ENCODE peak calls at places on chromosome 18, in four cellular contexts. T is PC-3, M is mammary epithelial cell, G is colonic mucosa. W is an unnamed sample.
A peak's percentile ranks its signal among the peaks of the same experiment; 100 is the strongest.

GRCh38 chr18:54215069-54215468 is 9.4 kb downstream of the MBD2 start:
- DNase-seq in T (no peak), M (peak; percentile 17), G (no peak), W (peak; percentile 63)

GRCh38 chr18:67517224-67517765 is 775 bp upstream of the DSEL start:
- DNase-seq in T (no peak), M (no peak), G (no peak), W (no peak)

GRCh38 chr18:74803117-74803516 is 205.4 kb downstream of the ZNF407 start:
- DNase-seq in T (no peak), M (no peak), G (no peak), W (no peak)

GRCh38 chr18:9508446-9509025 is 33.2 kb downstream of the RALBP1 start:
- DNase-seq in T (no peak), M (no peak), G (no peak), W (no peak)

GRCh38 chr18:71837560-71837959 is 706.6 kb downstream of the CBLN2 start:
- DNase-seq in T (no peak), M (no peak), G (no peak), W (no peak)

GRCh38 chr18:75111673-75112485 is 97.1 kb downstream of the PTGR3 start:
- DNase-seq in T (peak; percentile 45), M (peak; percentile 19), G (no peak), W (no peak)

GRCh38 chr18:79866889-79867574 is 69.3 kb downstream of the KCNG2 start:
- DNase-seq in T (peak; percentile 71), M (peak; percentile 7), G (no peak), W (no peak)

GRCh38 chr18:40789286-40789685 is 1165.7 kb upstream of the PIK3C3 start:
- DNase-seq in T (peak; percentile 2), M (peak; percentile 26), G (no peak), W (no peak)

GRCh38 chr18:63730788-63731187 is 28.0 kb downstream of the SERPINB11 start:
- DNase-seq in T (peak; percentile 74), M (peak; percentile 74), G (no peak), W (no peak)

GRCh38 chr18:8948471-8949149 is 153.9 kb upstream of the NDUFV2 start:
- DNase-seq in T (peak; percentile 93), M (peak; percentile 88), G (no peak), W (peak; percentile 75)

GRCh38 chr18:49878996-49879585 is 65.8 kb upstream of the ACAA2 start:
- DNase-seq in T (no peak), M (no peak), G (no peak), W (no peak)

GRCh38 chr18:10713400-10713799 is 187.6 kb downstream of the NAPG start:
- DNase-seq in T (no peak), M (no peak), G (no peak), W (no peak)

GRCh38 chr18:54020346-54020745 is 204.1 kb downstream of the MBD2 start:
- DNase-seq in T (no peak), M (no peak), G (no peak), W (peak; percentile 75)

GRCh38 chr18:7812431-7813063 is 245.4 kb downstream of the PTPRM start:
- DNase-seq in T (peak; percentile 67), M (peak; percentile 47), G (no peak), W (peak; percentile 77)

GRCh38 chr18:23058746-23059440 is 76.4 kb upstream of the CABLES1 start:
- DNase-seq in T (no peak), M (no peak), G (no peak), W (no peak)

GRCh38 chr18:427005-427404 is 73.5 kb downstream of the COLEC12 start:
- DNase-seq in T (no peak), M (no peak), G (no peak), W (peak; percentile 49)

GRCh38 chr18:57431512-57432080 is 3.6 kb upstream of the ONECUT2 start:
- DNase-seq in T (no peak), M (no peak), G (no peak), W (no peak)

GRCh38 chr18:67519582-67519981 is 3.1 kb upstream of the DSEL start:
- DNase-seq in T (peak; percentile 20), M (no peak), G (no peak), W (peak; percentile 88)

GRCh38 chr18:6938003-6938402 is 179.6 kb downstream of the LAMA1 start:
- DNase-seq in T (no peak), M (no peak), G (no peak), W (no peak)

GRCh38 chr18:21652073-21652472 is 40.0 kb downstream of the SNRPD1 start:
- DNase-seq in T (no peak), M (no peak), G (no peak), W (no peak)

GRCh38 chr18:8661754-8662573 is 43.4 kb upstream of the MTCL1 start:
- DNase-seq in T (peak; percentile 53), M (peak; percentile 36), G (peak; percentile 40), W (no peak)

GRCh38 chr18:8426401-8426800 is 182.8 kb upstream of the RAB12 start:
- DNase-seq in T (no peak), M (no peak), G (peak; percentile 22), W (no peak)

GRCh38 chr18:46736136-46736535 is 20.7 kb downstream of the ST8SIA5 start:
- DNase-seq in T (no peak), M (no peak), G (no peak), W (no peak)

GRCh38 chr18:69387181-69387580 is 13.5 kb upstream of the DOK6 start:
- DNase-seq in T (no peak), M (no peak), G (no peak), W (no peak)

GRCh38 chr18:63073481-63073880 is 246.1 kb downstream of the BCL2 start:
- DNase-seq in T (peak; percentile 54), M (no peak), G (no peak), W (no peak)

GRCh38 chr18:6132751-6133368 is 237.5 kb upstream of the TMEM200C start:
- DNase-seq in T (no peak), M (no peak), G (no peak), W (no peak)

GRCh38 chr18:28778706-28779105 is 601.8 kb upstream of the CDH2 start:
- DNase-seq in T (no peak), M (no peak), G (no peak), W (no peak)

GRCh38 chr18:69935319-69936190 is 12.1 kb downstream of the CD226 start:
- DNase-seq in T (no peak), M (peak; percentile 58), G (no peak), W (no peak)

GRCh38 chr18:74609535-74609934 is 11.9 kb downstream of the ZNF407 start:
- DNase-seq in T (peak; percentile 30), M (peak; percentile 64), G (no peak), W (no peak)

GRCh38 chr18:75205760-75206109 is 3.2 kb downstream of the PTGR3 start:
- DNase-seq in T (no peak), M (no peak), G (no peak), W (peak; percentile 58)

GRCh38 chr18:76384861-76385680 is 110.0 kb downstream of the ZNF516 start:
- DNase-seq in T (no peak), M (no peak), G (no peak), W (no peak)

GRCh38 chr18:56152547-56152946 is 485.8 kb downstream of the TXNL1 start:
- DNase-seq in T (no peak), M (no peak), G (no peak), W (no peak)

GRCh38 chr18:63197246-63197791 is 122.2 kb downstream of the BCL2 start:
- DNase-seq in T (no peak), M (no peak), G (no peak), W (no peak)

GRCh38 chr18:65750421-65751144 is at the start of gene CDH7:
- DNase-seq in T (peak; percentile 60), M (no peak), G (no peak), W (no peak)

GRCh38 chr18:65752625-65753325 is 2.0 kb downstream of the CDH7 start:
- DNase-seq in T (no peak), M (no peak), G (no peak), W (no peak)

GRCh38 chr18:65753520-65753919 is 2.7 kb downstream of the CDH7 start:
- DNase-seq in T (peak; percentile 76), M (no peak), G (peak; percentile 23), W (no peak)

GRCh38 chr18:65749881-65750280 is 931 bp upstream of the CDH7 start:
- DNase-seq in T (no peak), M (no peak), G (no peak), W (no peak)

GRCh38 chr18:65751145-65752085 is 603 bp downstream of the CDH7 start:
- DNase-seq in T (no peak), M (no peak), G (no peak), W (no peak)
- H3K9ac ChIP-seq in T (peak overlapping the region; percentile 48), M (no peak overlapping the region), G (no peak overlapping the region), W (no peak overlapping the region)

DNA sequence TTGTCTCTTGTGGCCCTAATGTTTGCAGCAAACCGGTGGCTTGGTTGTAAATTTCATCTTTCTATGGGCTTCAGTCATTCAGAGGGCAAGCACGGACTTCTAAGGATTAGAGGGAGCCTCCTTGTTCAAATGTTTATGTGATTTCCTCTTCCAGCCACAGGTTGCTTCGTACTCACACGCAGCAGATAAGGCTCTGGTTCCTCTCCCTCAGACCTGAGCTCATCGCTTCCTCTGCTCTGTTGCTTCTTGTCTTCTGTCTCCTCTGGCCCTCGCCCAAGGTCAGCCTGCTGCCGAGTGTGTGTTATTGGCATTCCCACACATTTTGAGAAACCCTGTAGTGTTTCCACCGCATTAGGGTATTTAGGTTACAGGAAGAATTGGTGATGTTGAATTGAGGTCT is 44.0 kb downstream of the MYL12B start:
- DNase-seq in T (no peak), M (peak; percentile 80), G (no peak), W (peak; percentile 7)
- H3K4me3 ChIP-seq in T (no peak overlapping the region), M (peak overlapping the region; percentile 4), G (no peak overlapping the region), W (no peak overlapping the region)

GRCh38 chr18:32036506-32037210 is 18.0 kb downstream of the RNF125 start:
- DNase-seq in T (no peak), M (no peak), G (no peak), W (no peak)

GRCh38 chr18:32037616-32038015 is 19.0 kb downstream of the RNF125 start:
- DNase-seq in T (no peak), M (no peak), G (no peak), W (no peak)

GRCh38 chr18:32040936-32041335 is 22.3 kb downstream of the RNF125 start:
- DNase-seq in T (no peak), M (peak; percentile 2), G (no peak), W (no peak)

DNA sequence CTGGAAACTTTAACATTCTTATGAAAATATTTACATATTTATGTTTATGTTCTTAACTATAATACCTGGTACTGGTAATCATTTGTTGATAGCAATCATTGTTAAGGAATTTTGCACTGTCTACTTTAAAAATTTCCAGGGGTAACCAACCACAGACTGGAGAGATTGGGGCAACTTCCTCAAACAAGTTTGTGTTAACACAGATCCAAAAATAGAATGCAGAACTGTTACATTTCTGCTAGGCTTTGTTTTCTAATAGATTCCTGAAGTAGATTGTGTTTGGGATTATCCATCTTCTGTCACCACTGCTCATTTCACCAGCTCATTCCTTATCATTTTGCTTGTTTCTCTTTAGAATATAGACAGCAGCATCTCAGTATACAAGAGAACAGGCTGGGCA is 23.7 kb downstream of the RNF125 start:
- DNase-seq in T (no peak), M (no peak), G (no peak), W (no peak)
- H3K9ac ChIP-seq in T (no peak overlapping the region), M (no peak overlapping the region), G (no peak overlapping the region), W (no peak overlapping the region)

DNA sequence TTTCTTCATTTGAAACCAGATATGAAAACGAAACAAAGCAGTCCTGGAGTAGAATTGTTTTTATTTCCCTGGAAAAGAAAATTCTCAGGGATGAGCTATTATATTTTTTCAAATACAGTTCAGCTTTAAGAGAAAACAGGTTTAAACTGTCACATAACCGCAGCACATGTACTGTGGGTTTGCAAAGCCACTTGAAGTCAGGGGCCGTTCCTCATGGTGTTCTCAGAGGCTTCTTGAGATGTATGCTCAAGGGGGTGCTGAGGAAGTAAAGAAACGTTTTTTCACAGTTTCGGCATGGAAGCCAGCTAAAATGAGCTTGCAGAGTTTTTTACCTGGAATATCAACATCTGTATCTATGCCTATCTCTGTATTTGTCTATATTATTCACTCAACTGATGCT is 225.2 kb downstream of the MC4R start:
- DNase-seq in T (no peak), M (no peak), G (no peak), W (no peak)
- H3K4me3 ChIP-seq in T (no peak overlapping the region), M (no peak overlapping the region), G (no peak overlapping the region), W (no peak overlapping the region)